ENCODE peak calls at places on chromosomes 3 and 15, in six cellular contexts. W is trophoblast cell, K is IMR-90, F is H9, R is H1, J is neuronal stem cell. A is an unnamed sample.

GRCh38 chr15:68352401-68353062 is 75.0 kb downstream of the FEM1B start:
- DNase-seq in W (peak), K (peak), F (no peak), R (no peak), J (no peak), A (peak)

GRCh38 chr3:72306800-72307341 is 521.9 kb upstream of the PROK2 start:
- DNase-seq in W (no peak), K (peak), F (peak), R (no peak), J (no peak), A (peak)

GRCh38 chr3:193997228-193998192 is 138.4 kb upstream of the HES1 start:
- DNase-seq in W (no peak), K (no peak), F (no peak), R (no peak), J (no peak), A (peak)

GRCh38 chr15:44298878-44299277 is 10.4 kb downstream of the GOLM2 start:
- DNase-seq in W (no peak), K (no peak), F (peak), R (peak), J (no peak), A (peak)

GRCh38 chr3:195221015-195221853 is 49.7 kb downstream of the XXYLT1 start:
- DNase-seq in W (no peak), K (peak), F (no peak), R (peak), J (no peak), A (peak)

GRCh38 chr3:73868688-73869315 is 244.1 kb upstream of the PDZRN3 start:
- DNase-seq in W (peak), K (peak), F (no peak), R (peak), J (peak), A (peak)

GRCh38 chr3:21783834-21784233 is 32.8 kb upstream of the ZNF385D start:
- DNase-seq in W (no peak), K (no peak), F (no peak), R (no peak), J (no peak), A (no peak)

GRCh38 chr3:133996996-133997395 is 32.7 kb downstream of the SLCO2A1 start:
- DNase-seq in W (no peak), K (no peak), F (no peak), R (no peak), J (no peak), A (no peak)

GRCh38 chr3:129315386-129315991 is 36.8 kb downstream of the HMCES start:
- DNase-seq in W (peak), K (peak), F (no peak), R (no peak), J (no peak), A (peak)

GRCh38 chr3:38490288-38490860 is 5.8 kb upstream of the EXOG start:
- DNase-seq in W (no peak), K (no peak), F (no peak), R (no peak), J (no peak), A (no peak)

GRCh38 chr3:159260049-159260662 is 458.3 kb downstream of the MFSD1 start:
- DNase-seq in W (peak), K (peak), F (peak), R (no peak), J (peak), A (peak)

GRCh38 chr3:11678735-11679134 is 35.0 kb upstream of the VGLL4 start:
- DNase-seq in W (peak), K (peak), F (no peak), R (no peak), J (no peak), A (no peak)

GRCh38 chr15:71105444-71105843 is 9.8 kb upstream of the THSD4 start:
- DNase-seq in W (no peak), K (no peak), F (no peak), R (no peak), J (no peak), A (no peak)

GRCh38 chr15:94847325-94847724 is 616.0 kb downstream of the MCTP2 start:
- DNase-seq in W (no peak), K (no peak), F (no peak), R (no peak), J (no peak), A (no peak)

DNA sequence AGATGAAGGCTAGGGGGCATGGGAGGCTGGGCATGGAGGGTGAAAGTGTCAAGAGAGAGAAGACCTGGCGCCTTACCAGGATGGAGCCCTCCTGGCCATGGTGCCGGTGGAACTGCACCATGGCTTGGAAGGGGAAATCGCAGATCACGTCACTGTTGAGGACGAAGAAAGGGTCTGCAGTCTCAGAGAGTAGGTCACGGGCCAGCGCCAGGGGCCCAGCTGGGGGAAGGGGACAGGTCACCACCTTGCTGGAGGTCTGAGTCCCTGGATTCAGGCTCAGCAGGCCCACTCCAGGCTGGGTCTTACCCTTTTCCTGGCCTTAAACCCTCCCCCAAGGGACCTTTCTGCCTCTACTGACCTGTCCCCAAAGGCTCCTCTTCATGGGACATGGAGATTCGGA is 855 bp downstream of the GMPPB start:
- DNase-seq in W (no peak), K (no peak), F (no peak), R (peak), J (no peak), A (no peak)
- H4K91ac ChIP-seq in W (peak), K (peak), F (no peak), R (no peak), J (no peak), A (no peak)

DNA sequence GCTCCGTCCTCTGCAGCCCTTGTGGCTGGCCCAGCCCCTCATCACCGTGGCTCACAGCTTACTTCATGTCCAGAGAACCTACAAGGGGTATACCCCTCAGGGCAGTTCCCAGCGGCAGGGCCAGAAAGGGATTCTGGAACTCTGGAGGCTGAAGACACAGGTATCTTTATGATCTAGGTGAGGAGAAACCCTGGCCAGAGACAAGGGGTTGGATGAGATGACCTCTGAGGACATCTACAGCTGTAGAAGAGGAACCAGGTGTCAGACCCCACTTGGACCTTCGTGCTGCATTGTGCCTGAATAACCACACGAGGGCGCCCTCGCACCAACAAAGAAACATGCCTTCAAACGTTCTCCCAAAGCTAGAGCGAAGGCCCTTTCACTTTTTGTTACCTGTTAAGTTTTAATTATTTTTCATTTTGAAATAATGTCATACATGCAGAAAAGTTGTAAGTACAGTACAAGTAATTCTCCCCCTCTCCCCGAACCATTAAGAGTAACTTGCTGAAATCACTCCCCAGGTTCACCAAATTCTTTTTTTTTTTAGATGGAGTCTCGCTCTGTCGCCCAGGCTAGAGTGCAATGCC is 118.7 kb upstream of the SMAD3 start:
- DNase-seq in W (peak), K (peak), F (peak), R (peak), J (peak), A (peak)
- H3K4me2 ChIP-seq in W (no peak), K (no peak), F (no peak), R (no peak), J (no peak), A (no peak)

DNA sequence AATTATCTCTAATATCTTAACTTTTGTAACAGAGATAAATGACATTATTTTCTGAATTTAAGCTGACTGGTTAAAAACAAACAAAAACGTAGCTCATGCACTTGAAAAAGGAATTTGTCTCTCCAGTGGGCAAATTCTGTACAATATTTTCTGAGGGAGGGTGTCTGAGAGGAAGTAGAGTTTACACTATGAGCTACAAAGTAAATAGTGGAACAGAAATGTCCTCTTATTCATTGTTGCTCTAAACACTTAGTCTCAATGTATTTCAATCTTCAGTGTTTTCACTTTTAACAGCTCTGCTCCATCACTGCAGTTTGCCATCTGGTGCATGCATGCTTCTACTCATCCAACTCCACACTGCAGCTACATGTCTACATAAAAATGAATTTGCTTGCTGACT is 817.4 kb upstream of the LMCD1 start:
- DNase-seq in W (no peak), K (no peak), F (no peak), R (no peak), J (no peak), A (no peak)
- H4K91ac ChIP-seq in W (no peak), K (no peak), F (no peak), R (no peak), J (no peak), A (no peak)

GRCh38 chr3:112260563-112260962 is 33.5 kb downstream of the SLC9C1 start:
- DNase-seq in W (no peak), K (no peak), F (no peak), R (no peak), J (no peak), A (no peak)
- H3K4me2 ChIP-seq in W (no peak), K (no peak), F (no peak), R (no peak), J (no peak), A (no peak)

GRCh38 chr3:87390318-87390717 is 113.9 kb upstream of the POU1F1 start:
- DNase-seq in W (peak), K (no peak), F (no peak), R (no peak), J (no peak), A (no peak)

DNA sequence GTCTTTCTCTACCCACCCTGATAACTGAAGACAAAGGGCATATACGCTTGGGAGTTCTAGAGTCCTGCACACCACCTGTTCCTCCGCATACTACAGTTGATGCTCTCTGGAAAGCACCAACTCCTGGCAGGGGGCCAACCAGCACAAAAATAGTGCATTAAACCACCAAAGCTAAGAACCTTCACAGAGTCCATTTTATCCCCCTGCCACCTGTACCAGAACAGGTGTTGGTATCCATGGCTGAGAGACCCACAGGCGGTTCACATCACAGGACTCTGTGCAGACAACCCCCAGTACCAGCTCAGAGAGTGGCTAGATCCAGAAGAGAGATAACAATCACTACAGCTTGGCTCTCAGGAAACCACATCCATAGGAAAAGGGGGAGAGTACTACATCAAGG is 114.4 kb upstream of the POU1F1 start:
- DNase-seq in W (no peak), K (no peak), F (no peak), R (no peak), J (no peak), A (no peak)
- H4K91ac ChIP-seq in W (peak), K (no peak), F (no peak), R (no peak), J (no peak), A (no peak)

A was measured in mesenchymal stem cell.